ENCODE peak calls at places on chromosome 11, in eight cellular contexts. T is GM23338; A is RPMI8226; H is occipital lobe; K is HEK293T; R is NCI-H446 treated with DMSO at 0.1 percent for 48 hours; G is stimulated activated CD8-positive, alpha-beta memory T cell treated with anti-CD3 and anti-CD28 coated beads, Interleukin-4, amount 100 ng/mL, for 48 hours; D is A673. M is an unnamed sample.

GRCh38 chr11:19234428-19234827 is 6.3 kb downstream of the E2F8 start:
- DNase-seq in T (no peak), A (no peak), H (no peak), K (no peak), R (no peak), G (no peak), D (no peak), M (no peak)

GRCh38 chr11:121451982-121452608 is at the start of gene SORL1:
- DNase-seq in T (peak), A (peak), H (peak), K (peak), R (peak), G (peak), D (peak), M (peak)

GRCh38 chr11:47071871-47072270 is 104.8 kb downstream of the ARFGAP2 start:
- DNase-seq in T (peak), A (no peak), H (no peak), K (no peak), R (no peak), G (no peak), D (no peak), M (no peak)

GRCh38 chr11:45457649-45458048 is 171.5 kb upstream of the SYT13 start:
- DNase-seq in T (no peak), A (no peak), H (no peak), K (no peak), R (no peak), G (no peak), D (no peak), M (no peak)

GRCh38 chr11:67504023-67504949 is 877 bp downstream of the PITPNM1 start:
- DNase-seq in T (peak), A (peak), H (no peak), K (peak), R (no peak), G (peak), D (peak), M (no peak)

GRCh38 chr11:117199061-117199915 is at the start of gene TAGLN:
- DNase-seq in T (peak), A (no peak), H (no peak), K (no peak), R (no peak), G (no peak), D (peak), M (no peak)

GRCh38 chr11:7977251-7977917 is 9.8 kb upstream of the EIF3F start:
- DNase-seq in T (peak), A (no peak), H (no peak), K (no peak), R (no peak), G (no peak), D (no peak), M (no peak)

GRCh38 chr11:13487661-13488030 is 8.2 kb downstream of the PTH start:
- DNase-seq in T (peak), A (peak), H (no peak), K (peak), R (no peak), G (no peak), D (no peak), M (no peak)

GRCh38 chr11:104198576-104198975 is 34.6 kb upstream of the PDGFD start:
- DNase-seq in T (no peak), A (no peak), H (no peak), K (no peak), R (no peak), G (no peak), D (peak), M (no peak)

GRCh38 chr11:82701847-82702520 is 31.7 kb downstream of the FAM181B start:
- DNase-seq in T (peak), A (peak), H (no peak), K (peak), R (peak), G (peak), D (peak), M (peak)

GRCh38 chr11:114274637-114275036 is 21.6 kb upstream of the NNMT start:
- DNase-seq in T (no peak), A (no peak), H (no peak), K (no peak), R (no peak), G (no peak), D (no peak), M (no peak)

GRCh38 chr11:117022526-117022925 is 75.7 kb downstream of the SIK3 start:
- DNase-seq in T (no peak), A (no peak), H (no peak), K (no peak), R (no peak), G (no peak), D (no peak), M (no peak)

GRCh38 chr11:20355221-20356219 is 8.0 kb upstream of the HTATIP2 start:
- DNase-seq in T (peak), A (peak), H (no peak), K (peak), R (no peak), G (peak), D (peak), M (peak)

GRCh38 chr11:12744831-12745502 is 70.7 kb downstream of the TEAD1 start:
- DNase-seq in T (no peak), A (peak), H (no peak), K (no peak), R (no peak), G (no peak), D (no peak), M (no peak)

GRCh38 chr11:84384637-84385227 is 1098.6 kb upstream of the CCDC90B start:
- DNase-seq in T (peak), A (peak), H (peak), K (peak), R (peak), G (peak), D (peak), M (peak)

GRCh38 chr11:119873761-119874421 is 144.9 kb upstream of the NECTIN1 start:
- DNase-seq in T (no peak), A (no peak), H (no peak), K (no peak), R (no peak), G (no peak), D (no peak), M (no peak)

GRCh38 chr11:75579841-75580240 is 17.8 kb downstream of the SERPINH1 start:
- DNase-seq in T (no peak), A (no peak), H (no peak), K (no peak), R (no peak), G (no peak), D (no peak), M (no peak)

GRCh38 chr11:723120-723883 is 17.3 kb downstream of the EPS8L2 start:
- DNase-seq in T (peak), A (peak), H (no peak), K (no peak), R (peak), G (peak), D (peak), M (no peak)

GRCh38 chr11:441418-442274 is at the start of gene ANO9:
- DNase-seq in T (peak), A (peak), H (no peak), K (no peak), R (no peak), G (peak), D (no peak), M (no peak)

GRCh38 chr11:123434262-123434661 is 4.2 kb downstream of the GRAMD1B start:
- DNase-seq in T (peak), A (peak), H (no peak), K (peak), R (peak), G (peak), D (peak), M (no peak)

GRCh38 chr11:127115844-127116243 is 115.3 kb upstream of the KIRREL3 start:
- DNase-seq in T (no peak), A (no peak), H (no peak), K (no peak), R (no peak), G (no peak), D (no peak), M (no peak)

GRCh38 chr11:130609121-130610035 is 160.9 kb downstream of the ADAMTS15 start:
- DNase-seq in T (peak), A (no peak), H (no peak), K (no peak), R (no peak), G (no peak), D (peak), M (no peak)

GRCh38 chr11:2266586-2267305 is 3.6 kb downstream of the ASCL2 start:
- DNase-seq in T (no peak), A (no peak), H (no peak), K (peak), R (no peak), G (no peak), D (no peak), M (no peak)

GRCh38 chr11:12799373-12799835 is 125.2 kb downstream of the TEAD1 start:
- DNase-seq in T (no peak), A (no peak), H (no peak), K (no peak), R (no peak), G (no peak), D (peak), M (no peak)

GRCh38 chr11:115872418-115872817 is 368.2 kb upstream of the CADM1 start:
- DNase-seq in T (no peak), A (no peak), H (no peak), K (no peak), R (no peak), G (no peak), D (no peak), M (no peak)

GRCh38 chr11:112248216-112248615 is 12.4 kb downstream of the PLET1 start:
- DNase-seq in T (no peak), A (no peak), H (no peak), K (no peak), R (no peak), G (no peak), D (no peak), M (no peak)

GRCh38 chr11:11916981-11917399 is 75.2 kb downstream of the USP47 start:
- DNase-seq in T (peak), A (no peak), H (no peak), K (no peak), R (peak), G (no peak), D (peak), M (no peak)

GRCh38 chr11:95486979-95487378 is 256.0 kb upstream of the SESN3 start:
- DNase-seq in T (no peak), A (no peak), H (no peak), K (no peak), R (no peak), G (no peak), D (no peak), M (peak)

GRCh38 chr11:46948378-46949131 is 12.0 kb downstream of the CSTPP1 start:
- DNase-seq in T (no peak), A (peak), H (no peak), K (peak), R (no peak), G (no peak), D (peak), M (no peak)

GRCh38 chr11:78957481-78958245 is 383.0 kb upstream of the NARS2 start:
- DNase-seq in T (no peak), A (no peak), H (no peak), K (no peak), R (no peak), G (no peak), D (no peak), M (no peak)

GRCh38 chr11:122863704-122864326 is 18.7 kb upstream of the JHY start:
- DNase-seq in T (peak), A (peak), H (no peak), K (peak), R (no peak), G (peak), D (peak), M (peak)

GRCh38 chr11:125228425-125228824 is 63.9 kb downstream of the PKNOX2 start:
- DNase-seq in T (peak), A (no peak), H (no peak), K (no peak), R (no peak), G (no peak), D (no peak), M (no peak)

GRCh38 chr11:8086001-8086479 is 5.0 kb downstream of the TUB start:
- DNase-seq in T (peak), A (no peak), H (peak), K (peak), R (peak), G (no peak), D (no peak), M (no peak)

GRCh38 chr11:108916290-108916689 is 251.4 kb downstream of the DDX10 start:
- DNase-seq in T (no peak), A (no peak), H (no peak), K (no peak), R (no peak), G (no peak), D (no peak), M (no peak)

GRCh38 chr11:35260342-35260985 is 121.5 kb downstream of the CD44 start:
- DNase-seq in T (no peak), A (no peak), H (no peak), K (no peak), R (peak), G (no peak), D (no peak), M (no peak)

GRCh38 chr11:15055620-15056356 is 17.6 kb upstream of the CALCB start:
- DNase-seq in T (no peak), A (no peak), H (no peak), K (no peak), R (peak), G (no peak), D (no peak), M (no peak)

M was measured in hippocampal formation.